ENCODE peak calls at places on chromosomes 3 and 15, in six cellular contexts. V, N, C, A, X and D are unnamed samples.

GRCh38 chr15:93048759-93049161 is 40.3 kb downstream of the RGMA start:
- DNase-seq in V (no peak), C (no peak), X (no peak), A (no peak), N (no peak), D (no peak)

GRCh38 chr15:57376695-57377477 is 581 bp downstream of the CGNL1 start:
- DNase-seq in A (peak; percentile 65), X (no peak), N (peak; percentile 4), V (peak; percentile 62), C (peak; percentile 31), D (peak; percentile 31)

GRCh38 chr15:79689030-79689429 is 207.8 kb downstream of the MTHFS start:
- DNase-seq in V (no peak), N (no peak), A (no peak), X (no peak), C (no peak), D (no peak)

GRCh38 chr15:69082041-69082502 is 67.6 kb downstream of the NOX5 start:
- DNase-seq in A (no peak), X (no peak), V (no peak), N (peak; percentile 83), C (no peak), D (peak; percentile 64)

GRCh38 chr3:159839561-159840379 is 148.9 kb upstream of the IL12A start:
- DNase-seq in C (peak; percentile 92), V (peak; percentile 85), A (peak; percentile 87), X (peak; percentile 57), N (no peak), D (peak; percentile 46)

GRCh38 chr15:58715266-58715917 is 34.1 kb downstream of the ADAM10 start:
- DNase-seq in V (no peak), C (no peak), N (no peak), X (no peak), A (no peak), D (no peak)

GRCh38 chr3:117868766-117869165 is 1159.2 kb downstream of the TUSC7 start:
- DNase-seq in A (no peak), N (peak; percentile 60), V (no peak), C (no peak), X (no peak), D (no peak)

GRCh38 chr15:51076898-51077564 is 17.7 kb downstream of the TNFAIP8L3 start:
- DNase-seq in N (no peak), X (no peak), C (no peak), V (peak; percentile 86), A (peak; percentile 79), D (peak; percentile 12)

GRCh38 chr15:80059786-80060489 is 462 bp downstream of the ZFAND6 start:
- DNase-seq in V (peak; percentile 62), A (peak; percentile 87), N (peak; percentile 16), X (peak; percentile 27), C (peak; percentile 72), D (peak; percentile 47)

GRCh38 chr3:129692743-129693142 is 86.3 kb upstream of the PLXND1 start:
- DNase-seq in V (no peak), X (no peak), A (no peak), C (no peak), N (no peak), D (no peak)

GRCh38 chr3:28077566-28077965 is 163.9 kb upstream of the CMC1 start:
- DNase-seq in C (peak; percentile 40), X (peak; percentile 50), V (peak; percentile 59), N (peak; percentile 5), A (peak; percentile 32), D (no peak)

GRCh38 chr3:107604057-107604802 is 81.5 kb downstream of the BBX start:
- DNase-seq in N (peak; percentile 70), A (no peak), C (no peak), X (no peak), V (no peak), D (peak; percentile 33)

GRCh38 chr3:11476814-11477213 is 166.9 kb downstream of the VGLL4 start:
- DNase-seq in N (no peak), A (no peak), C (no peak), V (no peak), X (no peak), D (no peak)

GRCh38 chr3:1609416-1609815 is 489.2 kb upstream of the CNTN4 start:
- DNase-seq in N (no peak), C (no peak), V (no peak), X (no peak), A (no peak), D (no peak)

GRCh38 chr3:169699536-169700050 is 36.1 kb upstream of the MECOM start:
- DNase-seq in N (peak; percentile 72), X (no peak), V (no peak), C (no peak), A (no peak), D (no peak)

GRCh38 chr3:14143826-14144225 is 19.0 kb downstream of the TMEM43 start:
- DNase-seq in C (no peak), X (no peak), A (peak; percentile 97), V (no peak), N (peak; percentile 94), D (peak; percentile 93)

GRCh38 chr3:141524988-141525387 is 38.2 kb downstream of the RASA2 start:
- DNase-seq in X (no peak), N (no peak), A (no peak), V (no peak), C (no peak), D (no peak)

GRCh38 chr3:103126111-103126510 is 691.3 kb downstream of the ZPLD1 start:
- DNase-seq in V (no peak), C (no peak), N (no peak), X (no peak), A (peak; percentile 5), D (no peak)

GRCh38 chr15:39427705-39428104 is 153.2 kb upstream of the THBS1 start:
- DNase-seq in V (no peak), X (no peak), C (no peak), A (peak; percentile 21), N (no peak), D (no peak)

GRCh38 chr3:183006396-183007002 is 26.2 kb upstream of the DCUN1D1 start:
- DNase-seq in V (peak; percentile 46), N (no peak), A (no peak), C (no peak), X (no peak), D (no peak)

GRCh38 chr3:128226794-128227399 is 73.6 kb downstream of the EEFSEC start:
- DNase-seq in X (peak; percentile 29), N (peak; percentile 7), A (peak; percentile 71), V (peak; percentile 82), C (peak; percentile 23), D (peak; percentile 41)

GRCh38 chr15:65165875-65166274 is 19.3 kb downstream of the CLPX start:
- DNase-seq in C (no peak), V (no peak), X (no peak), A (no peak), N (no peak), D (no peak)

GRCh38 chr15:81400640-81401236 is 26.7 kb upstream of the TMC3 start:
- DNase-seq in V (no peak), C (peak; percentile 36), N (peak; percentile 65), X (no peak), A (peak; percentile 72), D (peak; percentile 58)

GRCh38 chr3:149174901-149175300 is 45.5 kb downstream of the HPS3 start:
- DNase-seq in X (no peak), C (no peak), N (no peak), A (no peak), V (no peak), D (no peak)

GRCh38 chr3:149179225-149179624 is 42.4 kb downstream of the CP start:
- DNase-seq in C (no peak), X (no peak), A (no peak), N (peak; percentile 78), V (no peak), D (peak; percentile 46)

GRCh38 chr3:149181179-149181578 is 40.5 kb downstream of the CP start:
- DNase-seq in N (no peak), X (no peak), V (no peak), A (no peak), C (no peak), D (no peak)

GRCh38 chr3:149177122-149177521 is 44.5 kb downstream of the CP start:
- DNase-seq in V (no peak), X (no peak), A (no peak), N (no peak), C (no peak), D (no peak)

DNA sequence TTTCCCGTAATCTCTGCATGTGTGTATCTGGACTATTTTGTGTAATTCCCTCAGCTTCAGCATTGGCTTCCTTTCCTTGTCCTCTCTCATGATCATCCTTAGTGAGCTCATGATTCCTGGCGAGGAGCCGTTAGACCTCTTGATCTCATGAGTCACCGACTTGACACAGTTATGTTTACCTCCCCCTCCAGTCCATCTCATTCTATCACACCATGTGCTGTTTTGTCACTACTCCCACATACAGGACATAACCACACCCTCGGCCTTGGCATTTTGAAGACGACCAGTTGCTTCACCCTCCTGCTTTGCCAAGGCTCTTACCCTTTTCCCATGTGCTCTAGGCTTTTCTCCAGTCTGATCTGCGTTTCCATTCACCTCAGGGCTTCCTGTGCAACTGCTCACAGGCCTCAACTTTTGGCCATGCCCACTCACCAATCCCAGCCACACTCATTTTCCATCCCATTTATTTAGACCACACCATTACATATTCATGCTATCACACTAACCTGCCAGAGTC is 41.5 kb downstream of the CP start:
- DNase-seq in C (no peak), A (no peak), N (peak; percentile 100), X (no peak), V (no peak), D (peak; percentile 99)
- H2BK15ac ChIP-seq in C (no peak overlapping the region), A (no peak overlapping the region), N (peak overlapping the region; percentile 82), X (no peak overlapping the region), V (no peak overlapping the region), D (no peak overlapping the region)

GRCh38 chr3:114510201-114510600 is 216.4 kb downstream of the TIGIT start:
- DNase-seq in V (no peak), X (no peak), A (no peak), N (no peak), C (no peak), D (no peak)
- H2BK15ac ChIP-seq in V (no peak overlapping the region), X (no peak overlapping the region), A (no peak overlapping the region), N (no peak overlapping the region), C (no peak overlapping the region), D (no peak overlapping the region)

DNA sequence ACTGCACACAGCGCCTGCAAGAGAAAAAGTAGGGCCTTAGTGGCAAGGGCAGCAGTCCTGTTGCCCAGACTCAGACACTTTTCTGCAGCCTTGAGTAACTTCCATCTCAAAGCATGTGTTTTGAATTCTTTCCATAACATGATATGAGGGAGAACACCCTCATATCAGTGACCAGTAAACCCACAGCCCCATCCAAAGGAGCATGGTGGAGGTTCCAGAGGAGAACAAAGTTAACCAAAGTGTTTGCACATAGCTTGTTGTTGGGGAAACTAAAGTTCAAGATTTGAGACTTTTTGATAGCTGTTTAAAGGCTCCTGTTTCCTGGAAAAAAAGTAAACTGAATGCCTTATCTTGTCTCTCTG is 74.2 kb downstream of the OCA2 start:
- DNase-seq in C (no peak), V (no peak), A (no peak), X (no peak), N (no peak), D (no peak)
- H2BK15ac ChIP-seq in C (peak overlapping the region; percentile 61), V (no peak overlapping the region), A (no peak overlapping the region), X (no peak overlapping the region), N (no peak overlapping the region), D (no peak overlapping the region)

GRCh38 chr3:122188758-122189157 is 5.3 kb downstream of the CASR start:
- DNase-seq in A (no peak), V (no peak), N (no peak), X (no peak), C (no peak), D (no peak)

GRCh38 chr3:122184591-122184929 is 1.1 kb downstream of the CASR start:
- DNase-seq in A (peak; percentile 1), V (no peak), X (no peak), C (no peak), N (no peak), D (no peak)

GRCh38 chr3:122186372-122186771 is 2.9 kb downstream of the CASR start:
- DNase-seq in A (no peak), V (no peak), C (no peak), X (no peak), N (no peak), D (no peak)

GRCh38 chr3:122189357-122189756 is 5.9 kb downstream of the CASR start:
- DNase-seq in X (no peak), C (no peak), A (no peak), N (no peak), V (no peak), D (no peak)

GRCh38 chr3:122190525-122190924 is 7.1 kb downstream of the CASR start:
- DNase-seq in A (no peak), N (no peak), V (no peak), C (no peak), X (no peak), D (no peak)
- H2BK15ac ChIP-seq in A (no peak overlapping the region), N (no peak overlapping the region), V (no peak overlapping the region), C (no peak overlapping the region), X (no peak overlapping the region), D (no peak overlapping the region)